ENCODE peak calls at places on chromosomes 4 and X, in five cellular contexts. P, I, A, M and F are unnamed samples.

GRCh38 chr4:762211-763190 is 56.9 kb downstream of the PCGF3 start:
- DNase-seq in P (no peak), I (no peak), A (no peak), M (no peak), F (no peak)

GRCh38 chr4:137238456-137238855 is 293.8 kb downstream of the PCDH18 start:
- DNase-seq in A (no peak), I (no peak), M (no peak), P (no peak), F (no peak)

GRCh38 chr4:114187592-114187991 is 208.1 kb upstream of the ARSJ start:
- DNase-seq in M (no peak), A (no peak), P (no peak), I (no peak), F (no peak)

GRCh38 chrX:39242187-39242586 is 440.9 kb downstream of the MID1IP1 start:
- DNase-seq in I (no peak), A (no peak), M (no peak), P (peak; percentile 8), F (peak; percentile 53)

GRCh38 chr4:139913995-139914394 is 240.0 kb downstream of the MAML3 start:
- DNase-seq in A (no peak), I (no peak), P (no peak), M (peak; percentile 54), F (no peak)

GRCh38 chrX:154486052-154486395 is 391 bp downstream of the UBL4A start:
- DNase-seq in M (peak; percentile 6), A (no peak), I (peak; percentile 27), P (no peak), F (peak; percentile 37)

GRCh38 chr4:164623099-164623498 is 130.8 kb upstream of the SMIM31 start:
- DNase-seq in P (no peak), I (no peak), M (no peak), A (no peak), F (no peak)

GRCh38 chrX:55813150-55813549 is 95.6 kb downstream of the RRAGB start:
- DNase-seq in P (no peak), A (no peak), I (no peak), M (no peak), F (no peak)

GRCh38 chr4:163758032-163758431 is 263.5 kb downstream of the TMA16 start:
- DNase-seq in I (no peak), M (no peak), A (no peak), P (no peak), F (no peak)

GRCh38 chr4:25839687-25840086 is 23.1 kb downstream of the SEL1L3 start:
- DNase-seq in A (no peak), M (no peak), P (no peak), I (no peak), F (no peak)

GRCh38 chr4:103887191-103887590 is 167.4 kb upstream of the TACR3 start:
- DNase-seq in I (no peak), A (no peak), M (no peak), P (peak; percentile 10), F (no peak)

GRCh38 chrX:13074297-13075262 is 30.2 kb upstream of the FAM9C start:
- DNase-seq in P (no peak), I (no peak), M (no peak), A (no peak), F (no peak)

GRCh38 chr4:66575024-66575696 is 904.9 kb upstream of the EPHA5 start:
- DNase-seq in A (no peak), I (no peak), P (peak; percentile 63), M (peak; percentile 59), F (no peak)

GRCh38 chr4:93747220-93747619 is 81.3 kb upstream of the ATOH1 start:
- DNase-seq in M (no peak), A (no peak), I (no peak), P (no peak), F (no peak)

GRCh38 chrX:13646154-13646549 is 6.8 kb upstream of the TCEANC start:
- DNase-seq in P (peak; percentile 67), M (peak; percentile 50), A (peak; percentile 33), I (no peak), F (peak; percentile 69)

GRCh38 chr4:24032371-24032989 is 142.6 kb upstream of the PPARGC1A start:
- DNase-seq in M (peak; percentile 9), I (no peak), A (no peak), P (peak; percentile 13), F (no peak)

GRCh38 chrX:134649770-134650169 is 8.5 kb downstream of the PLAC1 start:
- DNase-seq in P (no peak), A (no peak), I (no peak), M (no peak), F (no peak)

GRCh38 chr4:187603093-187603395 is 392.5 kb upstream of the ZFP42 start:
- DNase-seq in P (peak; percentile 78), A (no peak), M (peak; percentile 63), I (no peak), F (no peak)

GRCh38 chr4:53306729-53307128 is 59.1 kb downstream of the SCFD2 start:
- DNase-seq in M (peak; percentile 93), I (no peak), A (no peak), P (no peak), F (no peak)

GRCh38 chrX:117543885-117544284 is 572.7 kb downstream of the KLHL13 start:
- DNase-seq in M (no peak), P (no peak), I (no peak), A (no peak), F (no peak)

GRCh38 chrX:69285401-69285871 is 120.2 kb upstream of the PJA1 start:
- DNase-seq in M (no peak), P (no peak), A (peak; percentile 25), I (no peak), F (no peak)

GRCh38 chr4:35614120-35614519 is 630.2 kb downstream of the ARAP2 start:
- DNase-seq in P (no peak), A (no peak), M (no peak), I (no peak), F (no peak)

GRCh38 chrX:41695464-41695863 is 6.7 kb downstream of the GPR34 start:
- DNase-seq in A (no peak), I (no peak), P (peak; percentile 11), M (no peak), F (no peak)

GRCh38 chr4:161252520-161253141 is 911.2 kb downstream of the FSTL5 start:
- DNase-seq in M (no peak), P (peak; percentile 33), I (no peak), A (no peak), F (peak; percentile 54)

GRCh38 chrX:11704725-11705495 is 39.2 kb upstream of the ARHGAP6 start:
- DNase-seq in I (no peak), P (peak; percentile 63), A (no peak), M (no peak), F (no peak)